ENCODE peak calls at places on chromosomes 1 and 21, in eight cellular contexts. W, H, S, I, D, Z, T and V are unnamed samples.

GRCh38 chr1:228668553-228669400 is 66.5 kb upstream of the RHOU start:
- DNase-seq in H (peak), S (peak), T (no peak), D (no peak), Z (no peak), I (peak), W (no peak), V (peak)

GRCh38 chr1:242467556-242468145 is 56.8 kb downstream of the PLD5 start:
- DNase-seq in W (no peak), T (peak), I (peak), H (peak), D (no peak), Z (no peak), S (peak), V (peak)

GRCh38 chr1:93963585-93963984 is 54.4 kb upstream of the GCLM start:
- DNase-seq in H (peak), S (no peak), T (no peak), Z (no peak), W (peak), I (no peak), D (no peak), V (no peak)

GRCh38 chr21:16309250-16309971 is 579.6 kb downstream of the USP25 start:
- DNase-seq in H (peak), Z (no peak), I (no peak), S (peak), T (no peak), W (no peak), D (no peak), V (no peak)

GRCh38 chr1:73910466-73910865 is 287.5 kb downstream of the LRRIQ3 start:
- DNase-seq in D (no peak), I (peak), T (no peak), W (no peak), H (no peak), S (no peak), Z (no peak), V (no peak)

GRCh38 chr21:43289966-43290365 is 121.2 kb downstream of the CRYAA start:
- DNase-seq in D (no peak), S (no peak), I (no peak), W (no peak), Z (no peak), H (no peak), T (no peak), V (no peak)

GRCh38 chr1:238777551-238777950 is 608.8 kb upstream of the CHRM3 start:
- DNase-seq in T (no peak), W (no peak), I (peak), D (no peak), H (no peak), Z (no peak), S (peak), V (no peak)

GRCh38 chr1:167272375-167272957 is 51.8 kb downstream of the POU2F1 start:
- DNase-seq in I (no peak), T (no peak), H (no peak), D (no peak), S (no peak), Z (no peak), W (no peak), V (no peak)

GRCh38 chr1:113976609-113977278 is 2.5 kb upstream of the OLFML3 start:
- DNase-seq in D (no peak), Z (no peak), W (no peak), S (peak), I (no peak), H (peak), T (peak), V (peak)

GRCh38 chr1:174942547-174943255 is 57.0 kb upstream of the CACYBP start:
- DNase-seq in I (no peak), W (no peak), T (no peak), S (peak), H (peak), Z (no peak), D (no peak), V (no peak)

GRCh38 chr1:67811816-67812215 is 21.5 kb downstream of the GNG12 start:
- DNase-seq in H (no peak), D (no peak), T (no peak), W (no peak), Z (no peak), S (peak), I (no peak), V (no peak)

GRCh38 chr1:109160054-109160840 is 46.3 kb downstream of the ELAPOR1 start:
- DNase-seq in I (no peak), H (no peak), T (no peak), W (no peak), D (no peak), Z (no peak), S (no peak), V (no peak)

GRCh38 chr1:221149111-221149510 is 269.9 kb downstream of the HLX start:
- DNase-seq in S (peak), Z (no peak), D (no peak), I (no peak), W (no peak), H (peak), T (no peak), V (peak)

GRCh38 chr1:203085528-203086406 is at the start of gene MYOG:
- DNase-seq in Z (no peak), T (no peak), D (no peak), H (no peak), I (no peak), W (no peak), S (no peak), V (no peak)

GRCh38 chr21:29613021-29613420 is 314.3 kb downstream of the BACH1 start:
- DNase-seq in W (no peak), I (no peak), Z (no peak), S (peak), D (no peak), H (peak), T (no peak), V (peak)

GRCh38 chr1:72284084-72284397 is 1.7 kb upstream of the NEGR1 start:
- DNase-seq in W (no peak), S (no peak), H (peak), D (no peak), I (peak), T (no peak), Z (no peak), V (no peak)

GRCh38 chr1:94708811-94709210 is 111.3 kb upstream of the SLC44A3 start:
- DNase-seq in D (no peak), I (no peak), H (no peak), Z (no peak), S (no peak), W (no peak), T (no peak), V (no peak)

GRCh38 chr1:11944358-11944981 is 10.0 kb downstream of the PLOD1 start:
- DNase-seq in I (no peak), D (no peak), H (no peak), W (no peak), T (peak), Z (no peak), S (peak), V (no peak)

GRCh38 chr1:8230284-8230605 is 87.7 kb upstream of the SLC45A1 start:
- DNase-seq in S (no peak), W (no peak), D (no peak), T (no peak), H (no peak), Z (no peak), I (no peak), V (no peak)

GRCh38 chr1:11845641-11846335 is 1.8 kb downstream of the NPPA start:
- DNase-seq in W (no peak), S (peak), T (peak), I (no peak), H (peak), Z (no peak), D (no peak), V (peak)

GRCh38 chr1:34590211-34590623 is 164.6 kb upstream of the GJB5 start:
- DNase-seq in H (no peak), T (no peak), D (no peak), I (no peak), S (no peak), W (no peak), Z (no peak), V (peak)

DNA sequence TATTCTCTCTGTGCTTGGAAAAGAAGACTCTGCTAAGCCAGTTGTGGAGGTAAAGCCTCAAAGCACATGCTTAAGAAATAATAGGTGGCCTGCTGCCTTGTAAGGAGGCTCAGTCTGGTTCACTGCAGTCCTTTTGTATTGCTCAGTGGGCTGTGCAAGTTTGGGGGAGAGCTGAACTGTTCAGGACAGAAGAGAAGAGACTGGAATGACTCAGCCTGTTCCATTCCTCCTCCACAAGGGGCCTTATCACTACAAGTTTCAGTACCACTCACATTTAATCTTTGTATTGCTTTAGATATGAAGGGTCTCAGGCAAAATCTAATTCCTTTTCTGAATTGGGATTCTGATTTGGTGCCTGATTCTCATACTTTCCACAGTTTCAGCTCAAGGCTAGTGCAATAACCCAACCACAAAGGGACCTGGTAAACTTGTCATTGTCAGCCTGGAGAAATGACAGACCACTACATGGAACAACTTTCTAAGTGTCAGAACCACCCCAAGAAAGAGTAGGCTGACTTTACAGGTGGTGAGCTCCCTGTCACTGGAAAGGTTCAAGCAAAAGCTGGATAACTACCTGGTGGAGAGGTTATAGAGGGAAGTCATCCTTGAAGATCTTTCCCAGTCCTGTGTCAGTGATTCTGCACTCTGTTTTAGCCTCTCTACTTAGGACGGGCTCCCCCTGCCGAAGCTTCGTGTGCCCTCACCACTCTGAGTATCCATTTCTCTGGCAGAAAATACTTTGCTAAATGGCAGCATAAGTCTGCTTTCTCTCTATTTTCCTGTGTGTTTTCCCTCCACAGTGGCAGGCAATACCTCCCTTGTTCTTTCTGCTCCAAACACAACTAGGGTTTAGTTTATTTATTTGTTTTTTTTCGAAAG is 162.9 kb upstream of the GJB5 start:
- DNase-seq in I (no peak), H (no peak), Z (no peak), D (no peak), T (no peak), S (no peak), W (no peak), V (no peak)
- TF ChIP-seq CTCF in I (peak), H (no peak), Z (peak), D (no peak), T (no peak), S (no peak), W (no peak), V (peak)

GRCh38 chr1:26046313-26047031 is 554 bp upstream of the SLC30A2 start:
- DNase-seq in W (no peak), Z (no peak), I (no peak), T (no peak), S (no peak), H (no peak), D (no peak), V (no peak)

GRCh38 chr1:26044971-26045711 is 777 bp downstream of the SLC30A2 start:
- DNase-seq in D (no peak), W (no peak), T (no peak), Z (no peak), H (no peak), I (no peak), S (no peak), V (no peak)

GRCh38 chr1:26049531-26050254 is 3.8 kb upstream of the SLC30A2 start:
- DNase-seq in I (no peak), D (no peak), S (peak), W (peak), Z (no peak), T (no peak), H (peak), V (peak)

GRCh38 chr1:26045712-26046312 is at the start of gene SLC30A2:
- DNase-seq in H (no peak), D (no peak), I (no peak), T (peak), S (no peak), W (no peak), Z (no peak), V (no peak)

GRCh38 chr1:26047278-26047874 is 1.5 kb upstream of the SLC30A2 start:
- DNase-seq in I (no peak), Z (no peak), D (no peak), S (no peak), H (no peak), W (no peak), T (no peak), V (no peak)
- H3K4me3 ChIP-seq in I (no peak), Z (no peak), D (no peak), S (no peak), H (no peak), W (no peak), T (no peak), V (no peak)

GRCh38 chr21:28521932-28522826 is 470.5 kb downstream of the LTN1 start:
- DNase-seq in H (peak), W (no peak), S (peak), I (peak), D (no peak), Z (no peak), T (peak), V (peak)
- TF ChIP-seq CTCF in H (peak), W (no peak), S (peak), I (peak), D (no peak), Z (peak), T (peak), V (peak)

GRCh38 chr1:6211731-6212130 is 5.8 kb downstream of the RNF207 start:
- DNase-seq in S (no peak), W (no peak), H (no peak), Z (no peak), T (no peak), D (no peak), I (no peak), V (no peak)

GRCh38 chr1:6208723-6209660 is 3.1 kb downstream of the RNF207 start:
- DNase-seq in H (peak), T (peak), I (no peak), Z (no peak), S (peak), D (no peak), W (peak), V (peak)

GRCh38 chr1:6207921-6208320 is 2.0 kb downstream of the RNF207 start:
- DNase-seq in S (no peak), H (no peak), I (no peak), W (no peak), Z (no peak), T (no peak), D (no peak), V (no peak)

GRCh38 chr1:6210606-6211355 is 4.9 kb downstream of the RNF207 start:
- DNase-seq in S (no peak), D (no peak), W (no peak), I (no peak), T (no peak), H (no peak), Z (no peak), V (no peak)

DNA sequence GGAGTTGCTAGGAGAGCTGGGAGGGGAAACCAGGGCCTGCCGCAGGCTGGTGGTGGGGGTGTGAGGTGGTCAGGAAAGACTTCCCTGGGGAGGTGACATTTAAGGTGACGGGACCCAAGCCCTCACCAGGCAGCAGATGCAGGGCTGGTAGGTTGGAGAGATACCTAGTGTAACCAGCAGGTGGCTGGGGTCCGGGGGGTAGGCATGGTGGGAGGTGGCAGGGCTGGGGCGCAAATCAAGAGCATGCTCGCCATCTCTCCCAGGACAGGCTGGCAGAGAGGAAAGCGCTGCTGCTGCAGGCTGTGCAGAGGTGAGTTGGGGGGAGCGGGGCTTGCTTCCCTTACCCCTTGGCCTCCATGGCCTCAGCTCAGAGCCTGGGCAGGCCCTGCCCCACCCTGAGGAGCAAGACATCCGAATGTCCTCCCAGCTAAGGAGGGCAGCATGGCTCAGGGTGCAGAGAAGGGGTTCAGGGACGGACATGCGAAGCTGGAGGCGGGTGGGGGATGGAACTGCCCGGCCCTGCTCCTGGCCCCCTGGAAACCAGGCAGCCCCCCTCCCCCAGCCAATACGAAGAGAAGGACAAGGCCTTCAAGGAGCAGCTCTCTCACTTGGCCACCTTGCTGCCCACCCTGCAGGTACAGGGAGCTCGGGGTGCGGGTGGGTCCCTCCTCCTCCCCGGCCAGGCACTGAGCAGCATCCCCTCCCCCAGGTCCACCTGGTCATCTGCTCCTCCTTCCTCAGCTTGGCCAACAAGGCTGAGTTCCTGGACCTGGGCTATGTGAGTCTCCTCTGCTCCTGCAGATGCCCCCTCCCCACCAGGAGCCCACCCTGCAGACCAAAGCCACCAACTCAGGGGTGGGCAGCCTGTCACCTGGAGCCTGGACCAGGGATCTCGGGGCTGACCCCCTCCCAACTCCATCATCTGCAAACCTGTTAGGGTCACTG is 4.0 kb downstream of the RNF207 start:
- DNase-seq in D (no peak), T (no peak), Z (no peak), S (no peak), H (no peak), W (no peak), I (no peak), V (no peak)
- H3K4me3 ChIP-seq in D (no peak), T (peak), Z (peak), S (peak), H (peak), W (no peak), I (peak), V (peak)

GRCh38 chr1:25744140-25744581 is 55.8 kb upstream of the SELENON start:
- DNase-seq in Z (peak), S (peak), D (peak), W (peak), H (peak), I (peak), T (peak), V (peak)
- TF ChIP-seq CTCF in Z (peak), S (peak), D (peak), W (peak), H (peak), I (peak), T (peak), V (peak)

DNA sequence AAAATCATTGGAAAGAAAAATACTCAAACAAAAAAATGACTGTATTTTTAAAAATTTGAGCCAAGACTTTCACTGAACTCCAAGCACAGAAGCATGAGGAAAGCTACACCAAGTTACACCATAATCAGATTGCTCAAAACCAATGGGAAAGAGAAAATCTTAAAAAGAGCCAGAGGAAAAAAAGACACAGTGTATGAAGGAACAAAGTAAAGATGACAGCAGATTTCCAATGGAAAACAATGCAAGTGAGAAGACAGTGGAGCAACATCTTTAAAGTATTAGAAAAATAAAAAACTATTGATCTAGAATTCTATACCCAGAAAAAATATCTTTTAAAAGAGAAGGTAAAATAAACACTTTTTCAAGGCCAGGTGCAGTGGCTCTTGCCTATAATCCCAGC is 147.8 kb upstream of the ZBTB40 start:
- DNase-seq in T (no peak), D (no peak), I (no peak), S (no peak), H (no peak), Z (no peak), W (no peak), V (no peak)
- H3K4me3 ChIP-seq in T (no peak), D (no peak), I (no peak), S (no peak), H (no peak), Z (no peak), W (no peak), V (no peak)